ENCODE peak calls at places on chromosomes 2 and 18, in four cellular contexts. F, U, I and A are unnamed samples.

GRCh38 chr2:114022360-114023085 is 132.6 kb downstream of the ACTR3 start:
- DNase-seq in F (no peak), U (no peak), I (peak), A (no peak)

GRCh38 chr2:132430895-132431294 is 14.3 kb downstream of the GPR39 start:
- DNase-seq in F (no peak), U (no peak), I (no peak), A (no peak)

GRCh38 chr2:55986700-55987440 is 63.3 kb upstream of the EFEMP1 start:
- DNase-seq in F (no peak), U (no peak), I (no peak), A (no peak)

GRCh38 chr2:237497009-237497819 is 10.2 kb downstream of the MLPH start:
- DNase-seq in F (no peak), U (no peak), I (no peak), A (no peak)

GRCh38 chr2:101440127-101440738 is 34.7 kb downstream of the RFX8 start:
- DNase-seq in F (no peak), U (no peak), I (no peak), A (no peak)

GRCh38 chr2:227406177-227407031 is 18.7 kb upstream of the SCYGR1 start:
- DNase-seq in F (no peak), U (no peak), I (peak), A (peak)

GRCh38 chr2:74883011-74883410 is 49.1 kb downstream of the HK2 start:
- DNase-seq in F (no peak), U (no peak), I (no peak), A (no peak)

GRCh38 chr18:58297198-58297597 is 253.2 kb downstream of the NEDD4L start:
- DNase-seq in F (no peak), U (no peak), I (peak), A (no peak)

GRCh38 chr2:3289526-3289925 is 88.1 kb downstream of the EIPR1 start:
- DNase-seq in F (no peak), U (no peak), I (no peak), A (no peak)

GRCh38 chr2:203805485-203805838 is 62.1 kb upstream of the CTLA4 start:
- DNase-seq in F (no peak), U (no peak), I (no peak), A (no peak)

GRCh38 chr2:127614731-127615130 is 31.2 kb upstream of the GPR17 start:
- DNase-seq in F (no peak), U (no peak), I (peak), A (no peak)

GRCh38 chr2:151484100-151484499 is 74.4 kb downstream of the RIF1 start:
- DNase-seq in F (no peak), U (no peak), I (no peak), A (no peak)

GRCh38 chr2:193843675-193844074 is 1648.9 kb upstream of the TMEFF2 start:
- DNase-seq in F (no peak), U (no peak), I (no peak), A (no peak)

GRCh38 chr2:26455801-26456700 is 21.9 kb downstream of the OTOF start:
- DNase-seq in F (no peak), U (no peak), I (no peak), A (no peak)

GRCh38 chr2:99682280-99683060 is 192.7 kb upstream of the REV1 start:
- DNase-seq in F (no peak), U (no peak), I (peak), A (no peak)